ENCODE peak calls at places on chromosomes 12 and 14, in seven cellular contexts. Q is IMR-90, U is tibial nerve, R is A673, Z is small intestine, G is endothelial cell of umbilical vein, F is upper lobe of left lung. T is an unnamed sample.

GRCh38 chr12:124742111-124742510 is 121.6 kb downstream of the SCARB1 start:
- DNase-seq in Q (no peak), R (no peak), G (peak; percentile 46), Z (no peak), F (no peak), U (no peak), T (no peak)

GRCh38 chr12:129911437-129912049 is 7.7 kb upstream of the TMEM132D start:
- DNase-seq in Z (peak; percentile 34), G (no peak), Q (no peak), U (no peak), R (peak; percentile 45), F (peak; percentile 38), T (no peak)

GRCh38 chr14:80087411-80087810 is 123.9 kb downstream of the DIO2 start:
- DNase-seq in Q (no peak), Z (no peak), R (no peak), F (no peak), U (no peak), G (no peak), T (no peak)

GRCh38 chr14:71606064-71606463 is 326.2 kb upstream of the RGS6 start:
- DNase-seq in R (no peak), Q (no peak), Z (no peak), F (no peak), G (no peak), U (no peak), T (no peak)

GRCh38 chr12:131735863-131736806 is 25.2 kb downstream of the SFSWAP start:
- DNase-seq in G (no peak), U (no peak), Q (no peak), R (no peak), F (no peak), Z (no peak), T (no peak)

GRCh38 chr14:71734076-71734475 is 198.2 kb upstream of the RGS6 start:
- DNase-seq in Q (no peak), Z (no peak), R (no peak), F (no peak), G (no peak), U (no peak), T (no peak)

GRCh38 chr14:104651876-104652260 is 37.5 kb upstream of the INF2 start:
- DNase-seq in U (no peak), R (no peak), F (no peak), Z (no peak), G (no peak), Q (no peak), T (no peak)

GRCh38 chr12:18799561-18799960 is 61.6 kb downstream of the CAPZA3 start:
- DNase-seq in F (no peak), R (no peak), Q (peak; percentile 49), U (no peak), G (peak; percentile 13), Z (no peak), T (no peak)

GRCh38 chr12:127767631-127768030 is 499.3 kb upstream of the TMEM132C start:
- DNase-seq in G (no peak), Z (no peak), Q (no peak), F (no peak), U (no peak), R (peak; percentile 17), T (no peak)

GRCh38 chr14:26808407-26808806 is 210.6 kb upstream of the NOVA1 start:
- DNase-seq in G (peak; percentile 53), Q (no peak), U (no peak), R (no peak), Z (no peak), F (no peak), T (no peak)

GRCh38 chr12:64883264-64884163 is 59.1 kb downstream of the TBC1D30 start:
- DNase-seq in R (peak; percentile 18), G (no peak), Z (no peak), F (no peak), Q (no peak), U (no peak), T (no peak)

GRCh38 chr14:55094630-55095157 is 34.4 kb upstream of the LGALS3 start:
- DNase-seq in U (no peak), Q (peak; percentile 85), G (no peak), F (no peak), Z (no peak), R (peak; percentile 53), T (no peak)

GRCh38 chr12:15599266-15600037 is 189.7 kb downstream of the EPS8 start:
- DNase-seq in F (peak; percentile 52), G (peak; percentile 87), Q (peak; percentile 81), R (peak; percentile 77), Z (peak; percentile 7), U (peak; percentile 36), T (no peak)

GRCh38 chr14:72812292-72812851 is 81.5 kb downstream of the DPF3 start:
- DNase-seq in F (no peak), R (no peak), G (no peak), U (no peak), Q (no peak), Z (no peak), T (no peak)

GRCh38 chr12:104219361-104219892 is 3.8 kb downstream of the TXNRD1 start:
- DNase-seq in F (no peak), Q (peak; percentile 98), Z (peak; percentile 80), R (peak; percentile 82), U (peak; percentile 30), G (peak; percentile 95), T (no peak)

GRCh38 chr12:68609955-68610434 is 704 bp upstream of the RAP1B start:
- DNase-seq in Z (peak; percentile 19), Q (peak; percentile 30), U (peak; percentile 53), F (no peak), G (no peak), R (peak; percentile 37), T (no peak)

GRCh38 chr12:50529345-50529744 is 24.6 kb downstream of the DIP2B start:
- DNase-seq in Q (no peak), Z (no peak), G (no peak), R (no peak), U (no peak), F (no peak), T (no peak)

GRCh38 chr14:75044322-75044721 is 6.9 kb downstream of the MLH3 start:
- DNase-seq in F (no peak), Z (no peak), Q (peak; percentile 86), G (peak; percentile 69), R (peak; percentile 72), U (no peak), T (no peak)

GRCh38 chr14:32507029-32507984 is 178.2 kb downstream of the AKAP6 start:
- DNase-seq in Z (no peak), U (no peak), G (no peak), Q (peak; percentile 90), R (peak; percentile 53), F (no peak), T (no peak)

DNA sequence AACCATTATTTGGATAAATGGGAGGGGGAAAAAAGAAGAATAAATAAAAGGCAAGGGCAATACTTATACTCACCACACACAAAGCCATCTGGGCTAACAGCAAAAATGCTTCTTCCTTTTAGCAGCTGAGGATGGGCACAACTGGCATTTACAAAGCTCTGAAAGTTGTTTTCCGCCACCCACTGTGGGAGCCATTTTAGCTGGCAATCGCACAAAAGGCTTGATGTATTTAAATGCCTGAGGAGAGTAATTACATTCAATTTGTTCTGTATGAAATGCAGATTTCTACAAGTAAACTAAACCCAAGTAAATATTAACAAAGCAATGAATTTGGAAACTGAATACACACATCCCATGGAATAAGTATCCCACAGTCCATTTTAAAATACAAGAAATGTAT is 37.5 kb downstream of the LRIG3 start:
- DNase-seq in G (no peak), R (peak; percentile 87), U (no peak), F (no peak), Q (no peak), Z (no peak), T (no peak)
- H3K36me3 ChIP-seq in G (peaks cover 58% of the 10 kb centered on the region), R (peaks cover 41% of the 10 kb centered on the region), U (peaks cover 4% of the 10 kb centered on the region), F (peaks cover 8% of the 10 kb centered on the region), Q (peaks cover 52% of the 10 kb centered on the region), Z (peaks cover 18% of the 10 kb centered on the region), T (no peaks in the 10 kb centered on the region)

GRCh38 chr12:25977047-25977446 is 18.6 kb downstream of the RASSF8 start:
- DNase-seq in G (no peak), U (no peak), Z (no peak), R (peak; percentile 13), F (no peak), Q (peak; percentile 77), T (no peak)

GRCh38 chr12:25979059-25979458 is 20.6 kb downstream of the RASSF8 start:
- DNase-seq in G (no peak), U (no peak), F (no peak), R (no peak), Q (no peak), Z (no peak), T (no peak)

GRCh38 chr12:25975179-25975578 is 16.7 kb downstream of the RASSF8 start:
- DNase-seq in Z (no peak), Q (no peak), F (no peak), U (no peak), R (no peak), G (no peak), T (no peak)

GRCh38 chr12:25975682-25976081 is 17.2 kb downstream of the RASSF8 start:
- DNase-seq in F (no peak), R (no peak), U (no peak), Z (no peak), Q (no peak), G (no peak), T (no peak)

GRCh38 chr12:25976289-25976688 is 17.8 kb downstream of the RASSF8 start:
- DNase-seq in R (no peak), Z (no peak), U (no peak), G (no peak), F (no peak), Q (no peak), T (no peak)
- H3K4me3 ChIP-seq in R (no peak overlapping the region), Z (no peak overlapping the region), U (no peak overlapping the region), G (no peak overlapping the region), F (no peak overlapping the region), Q (no peak overlapping the region), T (no peak overlapping the region)

DNA sequence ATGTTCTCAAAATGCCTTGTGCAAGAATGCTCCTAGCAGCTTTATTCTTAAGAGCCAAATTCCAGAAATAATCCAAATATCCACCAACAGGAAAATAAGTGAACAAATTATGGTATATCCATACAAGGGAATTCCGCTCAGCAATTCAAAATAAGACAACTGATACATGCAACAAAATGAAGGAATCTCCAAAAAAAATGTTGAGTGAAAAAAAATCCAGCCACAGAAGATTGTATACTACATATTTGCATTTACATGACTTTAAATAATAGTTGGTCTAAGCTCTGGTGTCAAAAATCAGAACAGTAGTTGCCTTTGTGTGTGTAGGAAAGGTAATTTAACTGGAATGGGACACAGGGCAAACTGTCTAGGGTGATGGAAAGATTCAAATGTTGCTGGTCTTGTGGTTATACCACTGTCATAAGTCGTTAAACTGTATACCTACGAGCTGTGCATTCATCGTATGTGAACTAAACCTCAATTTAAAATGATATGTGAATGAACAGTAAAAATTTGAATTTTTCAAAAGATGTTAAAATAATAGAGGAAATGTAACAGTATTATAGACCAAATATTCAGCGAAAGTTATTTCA is 3.2 kb downstream of the CD69 start:
- DNase-seq in U (no peak), F (no peak), G (no peak), Z (no peak), R (no peak), Q (no peak), T (no peak)
- H3K4me1 ChIP-seq in U (no peaks in the 10 kb centered on the region), F (no peaks in the 10 kb centered on the region), G (peaks cover 12% of the 10 kb centered on the region), Z (no peaks in the 10 kb centered on the region), R (peaks cover 9% of the 10 kb centered on the region), Q (no peaks in the 10 kb centered on the region), T (peaks cover 30% of the 10 kb centered on the region)

DNA sequence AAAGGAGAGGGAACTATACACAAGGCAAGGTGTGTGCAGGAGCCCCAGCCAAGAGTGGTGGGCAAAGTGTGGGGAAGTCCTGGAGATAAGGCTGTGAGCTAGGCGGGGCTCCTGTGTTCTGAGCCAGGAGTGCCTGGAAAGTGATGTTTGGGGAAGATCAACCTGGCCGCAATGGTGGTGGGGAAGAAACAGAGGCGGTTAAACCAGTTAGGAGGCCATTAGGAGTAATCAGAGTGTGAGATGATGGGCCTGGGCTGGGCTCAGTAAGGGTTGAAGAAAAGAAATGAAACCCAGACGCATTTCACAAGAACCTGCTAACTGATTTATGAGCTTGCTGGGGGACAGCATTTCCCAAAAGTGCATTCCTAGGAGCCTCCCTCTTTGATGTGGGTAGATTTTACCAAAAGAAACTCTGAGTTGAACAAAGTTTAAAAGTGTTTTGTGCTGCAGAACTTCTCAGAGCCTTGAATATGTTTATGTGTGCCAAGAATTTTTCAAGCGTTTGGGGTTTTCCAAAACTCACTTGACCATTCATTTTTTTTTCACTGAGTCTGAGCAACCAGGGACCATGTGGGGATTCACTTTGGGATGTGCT is 34.2 kb upstream of the LRP1-AS start:
- DNase-seq in R (no peak), G (no peak), Q (no peak), Z (no peak), U (no peak), F (no peak), T (no peak)
- H3K36me3 ChIP-seq in R (peaks cover 11% of the 10 kb centered on the region), G (no peaks in the 10 kb centered on the region), Q (peaks cover 93% of the 10 kb centered on the region), Z (peaks cover 9% of the 10 kb centered on the region), U (peaks cover 35% of the 10 kb centered on the region), F (peaks cover 5% of the 10 kb centered on the region), T (no peaks in the 10 kb centered on the region)